ENCODE peak calls at places on chromosomes 16 and 17, in nine cellular contexts. W is GM12878; E is gastrocnemius medialis; V is K562; H is CD4-positive, CD25-positive, alpha-beta regulatory T cell; U is fibroblast of lung; Z is tibial nerve; M is testis; S is pancreas. A is an unnamed sample.

GRCh38 chr16:76389126-76389525 is 111.9 kb downstream of the CNTNAP4 start:
- DNase-seq in E (no peak), W (no peak), S (no peak), H (no peak), V (no peak), U (peak), Z (no peak), M (no peak), A (no peak)

GRCh38 chr17:8292639-8293395 is 2.4 kb downstream of the SLC25A35 start:
- DNase-seq in E (no peak), V (no peak), W (no peak), M (no peak), Z (no peak), H (no peak), S (no peak), U (no peak), A (no peak)

GRCh38 chr17:3866269-3866668 is 20.2 kb upstream of the NCBP3 start:
- DNase-seq in E (no peak), Z (no peak), W (no peak), V (no peak), M (no peak), H (no peak), S (no peak), U (no peak), A (no peak)

GRCh38 chr17:31743767-31744166 is 115.3 kb downstream of the COPRS start:
- DNase-seq in H (no peak), S (no peak), E (no peak), Z (no peak), V (no peak), U (peak), W (no peak), M (no peak), A (no peak)

GRCh38 chr16:17130733-17131132 is 340.0 kb downstream of the XYLT1 start:
- DNase-seq in E (no peak), V (no peak), W (no peak), M (no peak), H (no peak), S (no peak), Z (no peak), U (no peak), A (no peak)

GRCh38 chr16:87506423-87507350 is 13.9 kb upstream of the ZCCHC14 start:
- DNase-seq in E (no peak), H (no peak), U (no peak), V (no peak), Z (no peak), M (no peak), S (no peak), W (no peak), A (no peak)

GRCh38 chr17:80889897-80890550 is 101.6 kb upstream of the CHMP6 start:
- DNase-seq in M (no peak), U (no peak), W (no peak), S (no peak), E (no peak), V (no peak), H (peak), Z (no peak), A (no peak)

GRCh38 chr17:48728232-48729231 is at the start of gene HOXB13:
- DNase-seq in Z (no peak), S (no peak), V (peak), M (peak), E (no peak), U (peak), H (peak), W (no peak), A (no peak)

GRCh38 chr17:78129385-78130079 is 977 bp upstream of the TMC6 start:
- DNase-seq in E (no peak), W (no peak), V (no peak), Z (no peak), M (no peak), S (no peak), U (no peak), H (peak), A (peak)

GRCh38 chr16:30352488-30353401 is 2.4 kb downstream of the CD2BP2 start:
- DNase-seq in E (no peak), M (no peak), S (peak), H (no peak), V (peak), U (no peak), Z (no peak), W (no peak), A (no peak)

GRCh38 chr16:56921571-56921970 is 10.4 kb upstream of the HERPUD1 start:
- DNase-seq in H (no peak), S (no peak), W (no peak), Z (no peak), M (no peak), V (no peak), E (no peak), U (no peak), A (no peak)

GRCh38 chr17:57461082-57461481 is 204.8 kb downstream of the MSI2 start:
- DNase-seq in Z (no peak), E (peak), U (no peak), W (no peak), V (no peak), S (no peak), M (no peak), H (no peak), A (no peak)

GRCh38 chr17:69069289-69069688 is 8.6 kb upstream of the ABCA9 start:
- DNase-seq in S (no peak), W (no peak), V (no peak), M (no peak), E (no peak), Z (no peak), U (no peak), H (no peak), A (no peak)

DNA sequence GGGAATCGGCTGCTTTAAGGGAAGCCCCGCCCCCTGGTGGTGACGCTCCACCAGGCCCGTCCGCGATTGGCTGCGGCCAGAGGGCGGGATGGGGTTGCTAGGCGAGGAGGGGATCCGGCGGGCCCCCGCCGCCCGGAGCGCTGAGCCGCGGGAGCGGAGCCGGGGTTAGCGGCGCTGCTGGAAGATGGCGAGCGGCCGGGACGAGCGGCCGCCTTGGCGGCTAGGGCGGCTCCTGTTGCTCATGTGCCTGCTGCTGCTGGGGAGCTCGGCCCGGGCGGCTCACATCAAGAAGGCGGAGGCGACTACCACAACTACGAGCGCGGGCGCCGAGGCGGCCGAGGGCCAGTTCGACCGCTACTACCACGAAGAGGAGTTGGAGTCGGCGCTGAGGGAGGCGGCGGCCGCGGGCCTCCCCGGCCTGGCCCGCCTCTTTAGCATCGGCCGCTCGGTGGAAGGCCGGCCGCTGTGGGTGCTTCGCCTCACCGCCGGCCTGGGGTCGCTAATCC is at the start of gene CPD:
- DNase-seq in H (peak), S (peak), U (peak), M (peak), E (peak), W (peak), V (peak), Z (peak), A (peak)
- H3K27ac ChIP-seq in H (peak), S (peak), U (peak), M (peak), E (peak), W (peak), V (peak), Z (peak), A (peak)

DNA sequence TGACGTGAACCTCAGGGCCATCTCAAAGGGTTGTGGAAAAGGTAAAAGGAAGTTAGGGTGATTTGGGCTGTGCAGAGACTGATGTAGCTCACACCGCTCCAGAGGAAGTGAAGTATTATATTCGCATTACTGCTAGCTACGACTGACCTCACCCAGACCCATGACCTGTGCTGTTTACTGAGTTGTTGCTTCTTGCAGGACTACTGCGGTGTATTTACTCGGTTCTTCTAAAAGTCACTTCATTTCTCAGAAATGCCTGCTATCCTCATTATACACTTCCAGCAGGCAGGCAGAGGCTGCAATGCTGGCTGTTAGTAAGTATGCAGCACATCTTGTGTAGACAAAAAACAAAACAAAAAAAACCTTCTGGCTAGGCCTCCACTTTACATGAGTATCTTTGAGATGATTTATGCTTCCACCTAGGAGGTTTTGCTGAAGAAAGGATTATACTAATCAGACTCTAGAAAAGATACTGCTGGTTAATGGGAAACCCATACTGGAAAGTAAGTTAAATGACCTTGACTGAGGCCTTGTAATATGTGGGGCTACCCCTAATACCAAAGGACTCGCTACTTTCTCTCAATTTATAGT is 76.0 kb downstream of the CREBBP start:
- DNase-seq in S (no peak), E (no peak), Z (no peak), M (peak), V (no peak), U (no peak), H (no peak), W (no peak), A (no peak)
- H3K27ac ChIP-seq in S (no peak), E (peak), Z (no peak), M (no peak), V (peak), U (no peak), H (no peak), W (no peak), A (no peak)

DNA sequence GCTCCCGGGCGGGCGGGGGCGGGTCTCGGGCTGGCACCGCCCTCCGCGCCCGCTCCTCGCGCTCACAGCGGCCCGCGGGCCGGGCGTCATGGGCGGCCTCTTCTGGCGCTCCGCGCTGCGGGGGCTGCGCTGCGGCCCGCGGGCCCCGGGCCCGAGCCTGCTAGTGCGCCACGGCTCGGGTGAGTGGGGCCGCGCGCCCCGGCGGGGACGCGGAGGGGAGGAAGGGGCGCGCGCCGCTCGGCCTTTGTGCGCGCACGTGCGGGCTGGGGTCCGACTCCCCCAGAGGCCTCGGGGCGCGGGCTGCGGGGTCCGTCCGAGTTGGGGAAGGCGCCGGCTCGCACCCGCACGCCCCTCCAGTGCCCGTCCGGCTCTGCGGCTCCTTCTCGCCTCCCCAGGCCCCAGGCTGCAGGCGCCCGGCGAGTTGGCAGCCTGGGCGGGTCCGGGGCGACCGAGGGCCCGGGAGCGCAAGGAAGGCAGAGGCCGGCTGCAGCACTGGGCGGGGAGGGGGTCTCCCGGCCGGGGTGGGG is at the start of gene NME4:
- DNase-seq in Z (no peak), W (no peak), S (no peak), M (peak), H (peak), U (no peak), V (peak), E (no peak), A (peak)
- H3K27ac ChIP-seq in Z (peak), W (peak), S (peak), M (peak), H (peak), U (peak), V (peak), E (peak), A (peak)

GRCh38 chr16:27333104-27333503 is 19.3 kb downstream of the IL4R start:
- DNase-seq in U (no peak), E (no peak), M (no peak), W (no peak), S (no peak), V (no peak), Z (no peak), H (no peak), A (no peak)
- H3K27ac ChIP-seq in U (no peak), E (peak), M (no peak), W (no peak), S (no peak), V (no peak), Z (peak), H (no peak), A (peak)

DNA sequence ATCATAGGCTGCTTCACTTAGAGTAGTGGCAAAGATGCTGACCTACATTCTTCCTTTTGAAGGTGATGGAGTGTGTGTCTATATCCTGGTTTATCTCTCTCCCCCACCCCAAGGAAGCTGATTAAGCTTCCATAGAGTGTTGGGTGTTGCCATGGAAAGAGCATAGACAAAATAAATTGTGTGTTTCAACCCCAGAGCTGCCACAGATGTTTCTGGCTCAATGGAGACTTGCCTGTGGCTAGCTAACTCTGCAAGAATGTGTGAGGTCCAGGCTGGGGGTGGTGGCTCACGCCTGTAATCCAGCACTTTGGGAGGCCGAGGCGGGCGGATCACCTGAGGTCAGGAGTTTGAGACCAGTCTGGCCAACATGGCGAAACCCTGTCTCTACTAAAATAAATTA is 4.5 kb upstream of the RARA start:
- DNase-seq in Z (no peak), H (no peak), V (no peak), W (no peak), S (no peak), U (peak), E (no peak), M (no peak), A (no peak)
- H3K27ac ChIP-seq in Z (peak), H (no peak), V (no peak), W (no peak), S (no peak), U (peak), E (peak), M (no peak), A (no peak)

GRCh38 chr17:29068828-29069227 is 25.9 kb downstream of the PIPOX start:
- DNase-seq in M (no peak), Z (no peak), E (no peak), V (no peak), H (no peak), W (no peak), U (no peak), S (no peak), A (no peak)
- H3K27ac ChIP-seq in M (no peak), Z (no peak), E (no peak), V (no peak), H (no peak), W (no peak), U (no peak), S (no peak), A (no peak)

GRCh38 chr16:88956546-88957455 is 20.2 kb downstream of the CBFA2T3 start:
- DNase-seq in V (no peak), Z (no peak), M (no peak), U (no peak), H (no peak), W (no peak), E (no peak), S (no peak), A (no peak)
- H3K27ac ChIP-seq in V (peak), Z (no peak), M (no peak), U (no peak), H (no peak), W (no peak), E (no peak), S (no peak), A (no peak)

A was measured in naive thymus-derived CD4-positive, alpha-beta T cell.